ENCODE peak calls at places on chromosomes 12 and 14, in four cellular contexts. G, T, W and N are unnamed samples. For H3K4me1, the result is how much of the 10 kb centered on the place peaks cover.

GRCh38 chr12:105698047-105698446 is 367.6 kb downstream of the C12orf75 start:
- DNase-seq in G (no peak), T (no peak), W (peak), N (no peak)

GRCh38 chr12:51162217-51162616 is 10.7 kb downstream of the TFCP2 start:
- DNase-seq in G (no peak), T (no peak), W (no peak), N (no peak)

GRCh38 chr14:37590096-37590809 is 4.8 kb downstream of the FOXA1 start:
- DNase-seq in G (peak), T (no peak), W (no peak), N (no peak)

GRCh38 chr14:64844272-64844671 is 35.4 kb downstream of the SPTB start:
- DNase-seq in G (no peak), T (no peak), W (no peak), N (peak)

GRCh38 chr14:24605435-24606190 is 3.9 kb downstream of the GZMH start:
- DNase-seq in G (peak), T (no peak), W (peak), N (peak)

GRCh38 chr12:48997719-48998496 is 1.3 kb downstream of the DDN start:
- DNase-seq in G (peak), T (peak), W (no peak), N (no peak)

GRCh38 chr14:51518681-51519080 is 133.0 kb upstream of the FRMD6 start:
- DNase-seq in G (no peak), T (no peak), W (no peak), N (no peak)

GRCh38 chr12:11958216-11959091 is 112.3 kb upstream of the BCL2L14 start:
- DNase-seq in G (peak), T (peak), W (peak), N (no peak)

GRCh38 chr14:63438065-63438757 is 105.0 kb downstream of the PPP2R5E start:
- DNase-seq in G (peak), T (peak), W (peak), N (peak)

GRCh38 chr12:32896438-32897275 is at the start of gene PKP2:
- DNase-seq in G (peak), T (peak), W (peak), N (no peak)

GRCh38 chr12:46754550-46754949 is 71.2 kb downstream of the SLC38A4 start:
- DNase-seq in G (no peak), T (no peak), W (no peak), N (no peak)

GRCh38 chr12:14135996-14136395 is 154.6 kb upstream of the GRIN2B start:
- DNase-seq in G (no peak), T (no peak), W (no peak), N (no peak)

GRCh38 chr14:91496790-91497189 is 13.3 kb downstream of the PPP4R3A start:
- DNase-seq in G (no peak), T (no peak), W (no peak), N (no peak)

GRCh38 chr14:89429206-89430091 is 12.4 kb upstream of the FOXN3 start:
- DNase-seq in G (no peak), T (peak), W (peak), N (peak)

GRCh38 chr12:56486694-56487093 is 1.3 kb downstream of the GLS2 start:
- DNase-seq in G (no peak), T (no peak), W (peak), N (no peak)

GRCh38 chr12:107372229-107372658 is 278.9 kb upstream of the CRY1 start:
- DNase-seq in G (no peak), T (no peak), W (peak), N (peak)

GRCh38 chr12:62647586-62647985 is 181.0 kb downstream of the MON2 start:
- DNase-seq in G (no peak), T (no peak), W (no peak), N (no peak)

GRCh38 chr12:48280572-48280971 is 70.1 kb downstream of the ZNF641 start:
- DNase-seq in G (no peak), T (no peak), W (no peak), N (no peak)

DNA sequence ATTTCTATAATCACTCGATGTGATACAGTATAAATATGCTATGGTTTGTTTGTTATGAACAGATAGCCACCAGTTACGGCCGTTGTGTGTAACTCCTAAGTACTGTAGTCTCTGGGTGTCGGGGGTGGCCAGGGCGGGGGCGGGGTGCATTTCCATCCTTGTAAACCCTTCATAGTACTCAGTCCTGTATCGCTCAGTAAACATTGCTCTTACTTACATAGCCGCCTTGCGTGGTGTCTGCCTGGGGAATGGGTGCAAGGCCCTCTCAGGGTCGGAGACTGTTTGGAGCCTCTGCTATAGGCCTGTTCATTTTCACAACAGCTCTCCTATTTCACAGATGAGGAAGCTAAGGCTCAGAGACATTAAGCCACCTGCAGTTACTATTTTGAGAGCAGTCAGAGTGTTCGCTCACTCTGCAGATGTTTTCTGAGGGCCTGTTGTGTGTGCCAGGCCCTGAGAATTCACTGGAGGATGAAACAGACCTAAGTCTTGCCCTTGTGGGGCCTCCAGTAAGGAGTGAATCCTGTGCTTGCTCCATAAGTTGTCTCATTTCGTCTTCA is 42.5 kb downstream of the JDP2 start:
- DNase-seq in G (no peak), T (no peak), W (no peak), N (peak)
- H3K4me1 ChIP-seq in G (under half), T (under half), W (under half), N (half or more)

GRCh38 chr12:92571169-92571568 is 131.6 kb upstream of the PLEKHG7 start:
- DNase-seq in G (no peak), T (no peak), W (no peak), N (no peak)
- H3K4me2 ChIP-seq in G (no peak), T (no peak), W (no peak), N (peak)

GRCh38 chr14:22981090-22982012 is 1.0 kb downstream of the AJUBA start:
- DNase-seq in G (peak), T (peak), W (peak), N (no peak)
- TF ChIP-seq EZH2phosphoT487 in G (no peak), T (no peak), W (no peak), N (no peak)

DNA sequence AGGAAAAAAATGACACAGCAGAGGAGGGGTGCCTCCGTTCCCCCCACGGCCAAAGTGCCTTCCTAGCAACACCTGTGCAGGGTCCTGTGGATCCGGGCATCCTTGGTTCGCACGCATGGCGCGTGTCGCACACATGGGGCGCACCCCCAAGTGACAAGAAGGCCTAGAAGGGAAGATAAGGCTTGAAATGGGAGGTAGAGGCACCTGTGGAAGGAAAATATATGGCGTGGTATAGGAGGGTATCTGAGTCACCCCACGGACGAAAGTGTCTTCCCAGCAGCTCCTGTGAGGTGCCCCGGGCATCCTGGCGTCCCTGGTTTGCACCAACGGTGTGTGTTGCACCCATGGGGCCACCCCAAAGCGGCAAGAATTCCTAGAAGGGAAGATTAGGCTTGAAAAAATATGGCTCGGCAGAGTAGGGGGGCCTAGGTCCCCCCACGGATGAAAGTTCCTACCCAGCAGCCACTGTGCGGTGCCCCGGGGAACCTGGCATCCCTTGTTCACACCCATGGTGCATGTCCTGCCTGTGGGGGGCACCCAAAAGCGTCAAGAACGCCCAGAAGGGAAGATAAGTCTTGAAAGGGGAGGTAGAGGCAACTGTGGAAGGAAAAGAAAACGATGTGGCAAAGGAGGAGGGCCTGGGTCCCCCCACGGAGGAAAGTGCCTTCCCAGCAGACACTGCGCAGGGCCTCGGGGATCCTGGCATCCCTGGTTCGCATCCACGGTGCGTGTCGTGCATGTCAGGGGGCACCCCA is 280.0 kb downstream of the ALG10 start:
- DNase-seq in G (no peak), T (no peak), W (no peak), N (no peak)
- H3K4me1 ChIP-seq in G (under half), T (under half), W (under half), N (under half)

DNA sequence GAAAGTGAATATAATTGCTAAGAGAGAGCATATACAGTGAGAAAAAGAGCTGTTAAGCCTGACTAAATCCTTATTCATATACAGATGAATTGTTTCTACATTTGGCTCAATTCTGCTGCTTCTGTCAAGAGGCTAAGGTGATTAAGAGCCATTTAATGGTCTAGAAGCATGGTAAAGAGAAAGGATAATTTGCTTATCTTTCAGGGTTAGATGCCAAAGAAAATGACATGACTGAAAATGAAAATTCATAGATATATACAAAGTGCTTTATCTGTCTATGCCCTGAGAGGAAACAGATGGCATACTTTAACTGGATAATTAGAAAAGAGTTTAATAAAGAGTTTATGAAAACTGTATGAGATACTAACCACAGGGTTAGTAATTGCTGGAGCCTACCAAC is 834.9 kb downstream of the SLC6A15 start:
- DNase-seq in G (no peak), T (no peak), W (peak), N (no peak)
- H3K4me2 ChIP-seq in G (no peak), T (no peak), W (no peak), N (no peak)

DNA sequence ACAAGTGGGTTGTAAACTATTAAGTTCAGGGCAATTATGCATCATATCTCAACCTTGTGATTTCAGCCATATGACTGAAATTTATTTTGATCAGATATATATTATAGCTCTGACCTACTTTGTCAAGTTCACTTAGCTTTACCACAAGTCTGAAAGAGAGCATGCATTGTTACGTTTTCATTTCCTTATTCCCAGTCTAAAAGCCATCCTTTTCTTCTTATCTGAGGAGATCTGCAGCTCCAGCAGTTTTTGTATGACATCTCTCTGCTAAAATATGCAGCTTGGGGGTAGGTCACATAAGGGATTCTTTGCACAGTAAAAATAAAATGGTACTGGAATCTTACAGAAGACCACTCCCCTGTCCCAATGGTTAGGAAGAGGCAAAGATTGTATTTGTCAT is 1682.8 kb upstream of the FLRT2 start:
- DNase-seq in G (no peak), T (no peak), W (no peak), N (no peak)
- TF ChIP-seq EZH2phosphoT487 in G (no peak), T (no peak), W (no peak), N (no peak)

DNA sequence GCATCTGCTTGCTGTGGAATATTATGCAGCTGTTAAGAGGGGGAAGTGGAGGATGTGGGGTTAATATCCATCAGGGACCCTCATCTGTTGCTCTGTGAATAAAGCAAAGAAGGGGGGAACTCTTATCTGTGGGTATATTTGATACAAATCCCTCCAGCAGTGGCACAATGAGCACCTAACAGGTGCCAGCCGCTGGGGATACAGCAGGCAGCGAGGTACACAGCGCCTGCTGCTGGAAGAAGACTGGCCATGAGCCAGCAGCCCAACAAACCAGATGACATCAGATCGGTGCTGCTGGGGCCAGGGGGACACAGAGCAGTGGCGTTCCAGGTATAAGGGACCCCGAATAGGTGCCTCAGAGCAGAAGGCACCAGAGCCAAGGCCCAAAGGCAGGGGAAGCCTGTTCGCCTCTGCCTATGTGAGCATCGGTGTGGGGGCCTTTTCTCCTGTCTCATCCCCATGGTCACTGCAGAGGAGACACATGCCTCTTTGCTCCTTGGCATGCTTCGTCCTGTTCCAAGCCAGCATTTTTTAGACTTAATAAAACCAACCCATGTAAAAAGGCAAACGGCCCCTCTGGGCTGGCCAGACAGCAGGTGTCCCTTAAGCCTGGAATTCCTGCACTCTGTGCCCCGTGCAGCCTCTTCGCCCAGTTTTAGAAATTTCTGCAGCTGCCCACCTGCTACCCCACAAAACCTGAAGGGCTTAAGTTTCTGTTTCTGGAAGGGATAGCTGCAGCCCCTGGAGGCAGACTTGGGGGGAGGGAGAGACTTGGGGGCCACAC is 1.6 kb upstream of the CKB start:
- DNase-seq in G (no peak), T (no peak), W (no peak), N (no peak)
- H3K4me1 ChIP-seq in G (under half), T (half or more), W (under half), N (under half)

GRCh38 chr14:95699397-95699796 is 13.2 kb downstream of the TCL1B start:
- DNase-seq in G (no peak), T (no peak), W (no peak), N (peak)
- H3K4me2 ChIP-seq in G (no peak), T (no peak), W (no peak), N (peak)